ENCODE peak calls at places on chromosomes 5 and 9, in nine cellular contexts. Q is nephron progenitor cell, T is stromal cell of bone marrow, L is left lung, S is NCI-H460, M is GM04503, B is psoas muscle, I is C1 segment of cervical spinal cord, H is NCI-H774. A is an unnamed sample.

GRCh38 chr5:8843766-8844165 is 702.1 kb downstream of the SEMA5A start:
- DNase-seq in H (peak), T (peak), M (peak), I (peak), B (peak), L (peak), Q (no peak), S (no peak), A (no peak)

GRCh38 chr5:84578226-84578625 is 193.5 kb upstream of the EDIL3 start:
- DNase-seq in S (no peak), B (no peak), H (no peak), I (no peak), T (no peak), M (no peak), Q (no peak), L (no peak), A (no peak)

GRCh38 chr9:35193762-35194161 is 32.0 kb downstream of the UNC13B start:
- DNase-seq in H (no peak), M (no peak), I (no peak), B (no peak), Q (no peak), S (no peak), T (no peak), L (no peak), A (no peak)

GRCh38 chr5:124584991-124585715 is 161.3 kb downstream of the ZNF608 start:
- DNase-seq in I (no peak), L (no peak), Q (no peak), T (no peak), S (no peak), B (no peak), H (no peak), M (no peak), A (no peak)

GRCh38 chr9:37944671-37945481 is 40.9 kb upstream of the SLC25A51 start:
- DNase-seq in H (no peak), T (no peak), B (peak), I (no peak), M (no peak), L (no peak), S (no peak), Q (no peak), A (no peak)

GRCh38 chr5:139340051-139340450 is 1.6 kb upstream of the PAIP2 start:
- DNase-seq in Q (no peak), T (no peak), S (no peak), L (no peak), B (no peak), H (no peak), M (no peak), I (no peak), A (no peak)

GRCh38 chr5:168273056-168273980 is 18.1 kb upstream of the WWC1 start:
- DNase-seq in L (no peak), M (no peak), S (no peak), Q (no peak), H (no peak), I (no peak), T (no peak), B (no peak), A (no peak)

GRCh38 chr5:32711693-32712462 is 757 bp downstream of the NPR3 start:
- DNase-seq in I (no peak), Q (peak), M (no peak), L (no peak), S (peak), H (no peak), B (peak), T (no peak), A (no peak)

GRCh38 chr5:143054480-143054941 is 284.3 kb downstream of the ARHGAP26 start:
- DNase-seq in I (no peak), Q (no peak), M (no peak), H (no peak), T (no peak), S (no peak), L (no peak), B (no peak), A (peak)

GRCh38 chr5:74141053-74141452 is 499.5 kb downstream of the ENC1 start:
- DNase-seq in Q (no peak), S (no peak), M (peak), L (no peak), B (no peak), H (no peak), T (peak), I (no peak), A (no peak)

GRCh38 chr5:20528471-20528870 is 540.5 kb upstream of the CDH18 start:
- DNase-seq in B (no peak), Q (no peak), T (no peak), S (no peak), H (no peak), M (no peak), I (no peak), L (no peak), A (no peak)

GRCh38 chr9:116555102-116555501 is 132.0 kb upstream of the TRIM32 start:
- DNase-seq in B (peak), M (no peak), S (no peak), I (no peak), L (no peak), Q (no peak), T (no peak), H (no peak), A (no peak)

GRCh38 chr9:14344846-14345585 is 31.1 kb upstream of the NFIB start:
- DNase-seq in B (peak), M (no peak), S (no peak), I (no peak), L (no peak), H (no peak), T (no peak), Q (peak), A (no peak)

GRCh38 chr5:166441-167372 is 24.6 kb upstream of the LRRC14B start:
- DNase-seq in Q (no peak), I (no peak), T (no peak), H (no peak), M (no peak), S (no peak), L (no peak), B (peak), A (no peak)

GRCh38 chr5:36377192-36377591 is 75.5 kb upstream of the RANBP3L start:
- DNase-seq in T (no peak), M (no peak), B (no peak), I (no peak), H (no peak), L (no peak), Q (no peak), S (no peak), A (no peak)

GRCh38 chr9:95097279-95097678 is 220.2 kb downstream of the FANCC start:
- DNase-seq in B (no peak), M (no peak), I (no peak), S (no peak), L (no peak), T (no peak), Q (no peak), H (no peak), A (no peak)

GRCh38 chr9:127919253-127919815 is 2.5 kb upstream of the ST6GALNAC4 start:
- DNase-seq in Q (no peak), M (peak), T (peak), S (peak), L (peak), H (no peak), B (peak), I (no peak), A (no peak)

GRCh38 chr5:155871623-155872022 is 455.3 kb upstream of the SGCD start:
- DNase-seq in M (no peak), I (no peak), S (no peak), L (no peak), H (no peak), B (no peak), T (no peak), Q (no peak), A (no peak)

GRCh38 chr9:36970007-36970888 is 63.8 kb downstream of the PAX5 start:
- DNase-seq in Q (no peak), S (no peak), L (no peak), H (peak), T (no peak), I (no peak), B (no peak), M (no peak), A (no peak)

GRCh38 chr5:909086-909485 is 16.4 kb downstream of the TRIP13 start:
- DNase-seq in L (no peak), B (no peak), S (no peak), I (no peak), H (no peak), M (no peak), Q (no peak), T (no peak), A (no peak)

GRCh38 chr5:41347569-41347968 is 134.2 kb upstream of the C6 start:
- DNase-seq in I (no peak), T (no peak), H (no peak), B (no peak), L (no peak), Q (no peak), S (no peak), M (no peak), A (no peak)

GRCh38 chr9:98195671-98196070 is 3.2 kb upstream of the CORO2A start:
- DNase-seq in T (no peak), I (no peak), Q (no peak), B (no peak), L (no peak), S (no peak), M (no peak), H (no peak), A (no peak)

GRCh38 chr5:1704676-1705075 is 95.0 kb downstream of the MRPL36 start:
- DNase-seq in S (no peak), Q (no peak), I (no peak), M (no peak), T (no peak), B (no peak), H (no peak), L (no peak), A (no peak)

GRCh38 chr9:33288828-33289483 is 1.4 kb upstream of the NFX1 start:
- DNase-seq in Q (peak), T (no peak), S (no peak), H (no peak), L (peak), M (no peak), I (no peak), B (peak), A (no peak)

GRCh38 chr9:113898596-113898995 is 22.5 kb downstream of the ZNF618 start:
- DNase-seq in Q (no peak), B (no peak), H (no peak), S (no peak), T (no peak), L (no peak), M (no peak), I (no peak), A (no peak)

GRCh38 chr9:120284796-120285195 is 295.2 kb downstream of the CDK5RAP2 start:
- DNase-seq in M (no peak), B (no peak), L (no peak), T (no peak), H (peak), Q (no peak), I (no peak), S (no peak), A (no peak)

GRCh38 chr5:72355706-72356299 is 35.6 kb downstream of the PTCD2 start:
- DNase-seq in S (peak), I (peak), T (no peak), M (no peak), L (no peak), Q (peak), H (no peak), B (peak), A (no peak)

GRCh38 chr9:79116064-79116463 is 455.7 kb upstream of the TLE4 start:
- DNase-seq in M (no peak), T (no peak), I (no peak), L (no peak), Q (no peak), S (no peak), H (no peak), B (no peak), A (no peak)

GRCh38 chr9:13427587-13427986 is 148.1 kb upstream of the MPDZ start:
- DNase-seq in I (no peak), H (peak), T (peak), Q (no peak), B (no peak), M (no peak), L (no peak), S (peak), A (peak)

GRCh38 chr5:39998518-39998917 is 573.7 kb upstream of the DAB2 start:
- DNase-seq in M (no peak), L (no peak), B (no peak), Q (no peak), H (no peak), I (no peak), S (no peak), T (no peak), A (no peak)

GRCh38 chr5:50623666-50624065 is 42.8 kb upstream of the PARP8 start:
- DNase-seq in B (no peak), L (peak), I (no peak), M (no peak), T (no peak), Q (no peak), H (no peak), S (no peak), A (no peak)

GRCh38 chr5:41795125-41795524 is 75.1 kb downstream of the OXCT1 start:
- DNase-seq in H (no peak), I (no peak), S (no peak), T (no peak), L (no peak), Q (no peak), B (no peak), M (no peak), A (no peak)

GRCh38 chr5:158451983-158452710 is 593.2 kb upstream of the CLINT1 start:
- DNase-seq in Q (no peak), S (no peak), B (peak), H (no peak), L (no peak), M (no peak), I (no peak), T (peak), A (no peak)

GRCh38 chr5:179288101-179288808 is 57.0 kb downstream of the ADAMTS2 start:
- DNase-seq in M (no peak), B (no peak), T (no peak), Q (no peak), L (peak), S (no peak), H (no peak), I (no peak), A (no peak)

GRCh38 chr9:72952914-72953313 is at the start of gene ALDH1A1:
- DNase-seq in M (no peak), L (peak), I (no peak), H (peak), Q (no peak), B (no peak), S (peak), T (no peak), A (no peak)

GRCh38 chr9:113995963-113996362 is 82.1 kb downstream of the AMBP start:
- DNase-seq in I (no peak), H (no peak), B (no peak), T (no peak), S (no peak), Q (no peak), M (no peak), L (peak), A (no peak)

GRCh38 chr5:157172408-157172807 is 6.3 kb upstream of the GARIN3 start:
- DNase-seq in I (no peak), L (no peak), Q (no peak), B (no peak), T (no peak), H (no peak), M (no peak), S (no peak), A (peak)